ENCODE peak calls at places on chromosome 6, in eight cellular contexts. F is IMR-90, C is testis, X is HCT116, T is heart left ventricle, N is stomach, A is HepG2, M is gastrocnemius medialis. Z is an unnamed sample.

GRCh38 chr6:12208190-12208589 is 82.0 kb upstream of the EDN1 start:
- DNase-seq in F (peak), C (peak), X (no peak), T (peak), N (peak), A (no peak), M (peak), Z (peak)

GRCh38 chr6:35810831-35811698 is 5.9 kb downstream of the LHFPL5 start:
- DNase-seq in F (peak), C (peak), X (peak), T (no peak), N (no peak), A (peak), M (no peak), Z (no peak)

GRCh38 chr6:154463573-154464419 is 46.7 kb downstream of the CNKSR3 start:
- DNase-seq in F (no peak), C (no peak), X (no peak), T (no peak), N (no peak), A (no peak), M (no peak), Z (no peak)

GRCh38 chr6:80132942-80133517 is 26.6 kb downstream of the BCKDHB start:
- DNase-seq in F (peak), C (peak), X (peak), T (peak), N (peak), A (peak), M (peak), Z (peak)

GRCh38 chr6:134147033-134147533 is 94.7 kb upstream of the SLC2A12 start:
- DNase-seq in F (no peak), C (no peak), X (no peak), T (no peak), N (no peak), A (no peak), M (no peak), Z (no peak)

GRCh38 chr6:45278367-45278766 is 49.8 kb upstream of the RUNX2 start:
- DNase-seq in F (peak), C (no peak), X (no peak), T (no peak), N (no peak), A (no peak), M (no peak), Z (no peak)

GRCh38 chr6:134667106-134667505 is 282.8 kb downstream of the ALDH8A1 start:
- DNase-seq in F (peak), C (no peak), X (no peak), T (no peak), N (no peak), A (no peak), M (no peak), Z (no peak)

GRCh38 chr6:109475625-109476024 is 7.4 kb downstream of the ZBTB24 start:
- DNase-seq in F (no peak), C (no peak), X (no peak), T (no peak), N (no peak), A (no peak), M (no peak), Z (no peak)

GRCh38 chr6:38871745-38872568 is 156.8 kb downstream of the DNAH8 start:
- DNase-seq in F (peak), C (peak), X (peak), T (no peak), N (peak), A (peak), M (no peak), Z (peak)

GRCh38 chr6:42088101-42088591 is 37.8 kb downstream of the TAF8 start:
- DNase-seq in F (peak), C (no peak), X (no peak), T (peak), N (no peak), A (no peak), M (no peak), Z (no peak)

GRCh38 chr6:169775321-169775720 is 23.9 kb downstream of the ERMARD start:
- DNase-seq in F (no peak), C (no peak), X (no peak), T (no peak), N (no peak), A (no peak), M (no peak), Z (no peak)

GRCh38 chr6:81515562-81516453 is 236.7 kb downstream of the TENT5A start:
- DNase-seq in F (peak), C (no peak), X (no peak), T (no peak), N (no peak), A (no peak), M (no peak), Z (peak)

GRCh38 chr6:79467716-79468115 is 69.5 kb downstream of the LCA5 start:
- DNase-seq in F (peak), C (no peak), X (no peak), T (no peak), N (no peak), A (peak), M (no peak), Z (peak)

GRCh38 chr6:156627524-156627923 is 149.7 kb upstream of the ARID1B start:
- DNase-seq in F (no peak), C (no peak), X (no peak), T (no peak), N (no peak), A (no peak), M (no peak), Z (no peak)

GRCh38 chr6:8888468-8888867 is 453.1 kb upstream of the SLC35B3 start:
- DNase-seq in F (no peak), C (no peak), X (peak), T (no peak), N (no peak), A (peak), M (no peak), Z (peak)

GRCh38 chr6:129709909-129710721 is at the start of gene ARHGAP18:
- DNase-seq in F (peak), C (peak), X (peak), T (peak), N (peak), A (peak), M (peak), Z (peak)

GRCh38 chr6:51953246-51953645 is 134.2 kb downstream of the PKHD1 start:
- DNase-seq in F (no peak), C (no peak), X (no peak), T (no peak), N (no peak), A (no peak), M (no peak), Z (no peak)

GRCh38 chr6:86856937-86857563 is 80.3 kb upstream of the HTR1E start:
- DNase-seq in F (peak), C (peak), X (peak), T (no peak), N (peak), A (peak), M (no peak), Z (peak)

GRCh38 chr6:116766506-116767176 is 1.1 kb upstream of the FAM162B start:
- DNase-seq in F (no peak), C (no peak), X (no peak), T (no peak), N (no peak), A (no peak), M (no peak), Z (no peak)

GRCh38 chr6:156977527-156978291 is 200.5 kb downstream of the ARID1B start:
- DNase-seq in F (peak), C (peak), X (no peak), T (peak), N (peak), A (no peak), M (peak), Z (no peak)

GRCh38 chr6:19368511-19368910 is 468.7 kb upstream of the ID4 start:
- DNase-seq in F (peak), C (no peak), X (peak), T (no peak), N (no peak), A (no peak), M (no peak), Z (no peak)
- TF ChIP-seq POLR2A in F (no peak), C (no peak), X (no peak), T (no peak), N (no peak), A (no peak), M (no peak), Z (no peak)

GRCh38 chr6:130962951-130963350 is 100.1 kb downstream of the EPB41L2 start:
- DNase-seq in F (no peak), C (no peak), X (no peak), T (no peak), N (no peak), A (no peak), M (no peak), Z (no peak)

GRCh38 chr6:130955755-130956154 is 107.3 kb downstream of the EPB41L2 start:
- DNase-seq in F (no peak), C (no peak), X (no peak), T (no peak), N (no peak), A (no peak), M (no peak), Z (no peak)

GRCh38 chr6:130961148-130961547 is 101.9 kb downstream of the EPB41L2 start:
- DNase-seq in F (no peak), C (no peak), X (no peak), T (no peak), N (no peak), A (no peak), M (no peak), Z (no peak)

GRCh38 chr6:130958468-130958867 is 104.6 kb downstream of the EPB41L2 start:
- DNase-seq in F (peak), C (no peak), X (no peak), T (no peak), N (no peak), A (no peak), M (no peak), Z (no peak)

GRCh38 chr6:130959938-130960337 is 103.1 kb downstream of the EPB41L2 start:
- DNase-seq in F (peak), C (no peak), X (no peak), T (no peak), N (no peak), A (no peak), M (no peak), Z (no peak)
- TF ChIP-seq CTCF in F (no peak), C (no peak), X (no peak), T (no peak), N (no peak), A (no peak), M (no peak), Z (no peak)

GRCh38 chr6:37310980-37311379 is 42.8 kb upstream of the RNF8 start:
- DNase-seq in F (no peak), C (no peak), X (no peak), T (no peak), N (no peak), A (no peak), M (no peak), Z (no peak)

GRCh38 chr6:37306624-37307222 is 47.1 kb upstream of the RNF8 start:
- DNase-seq in F (no peak), C (no peak), X (no peak), T (no peak), N (no peak), A (no peak), M (no peak), Z (no peak)

GRCh38 chr6:37308084-37308817 is 45.5 kb upstream of the RNF8 start:
- DNase-seq in F (peak), C (no peak), X (no peak), T (no peak), N (no peak), A (no peak), M (no peak), Z (no peak)

GRCh38 chr6:37309692-37310091 is 44.1 kb upstream of the RNF8 start:
- DNase-seq in F (no peak), C (no peak), X (no peak), T (no peak), N (no peak), A (no peak), M (no peak), Z (no peak)

GRCh38 chr6:37309059-37309458 is 44.7 kb upstream of the RNF8 start:
- DNase-seq in F (no peak), C (no peak), X (no peak), T (no peak), N (no peak), A (no peak), M (no peak), Z (no peak)
- TF ChIP-seq POLR2A in F (no peak), C (no peak), X (no peak), T (no peak), N (no peak), A (no peak), M (no peak), Z (no peak)

GRCh38 chr6:89792881-89793280 is 26.7 kb downstream of the MDN1 start:
- DNase-seq in F (peak), C (peak), X (peak), T (peak), N (no peak), A (peak), M (peak), Z (peak)
- TF ChIP-seq CTCF in F (peak), C (peak), X (no peak), T (peak), N (no peak), A (peak), M (peak), Z (peak)

GRCh38 chr6:101400341-101400740 is 6.8 kb downstream of the GRIK2 start:
- DNase-seq in F (no peak), C (no peak), X (no peak), T (no peak), N (no peak), A (no peak), M (no peak), Z (no peak)

GRCh38 chr6:101401792-101402617 is 8.5 kb downstream of the GRIK2 start:
- DNase-seq in F (peak), C (no peak), X (no peak), T (no peak), N (no peak), A (no peak), M (no peak), Z (no peak)

GRCh38 chr6:101402618-101403002 is 9.1 kb downstream of the GRIK2 start:
- DNase-seq in F (no peak), C (peak), X (no peak), T (no peak), N (no peak), A (no peak), M (no peak), Z (no peak)

GRCh38 chr6:101403566-101403965 is 10.1 kb downstream of the GRIK2 start:
- DNase-seq in F (peak), C (no peak), X (no peak), T (no peak), N (no peak), A (no peak), M (no peak), Z (no peak)

DNA sequence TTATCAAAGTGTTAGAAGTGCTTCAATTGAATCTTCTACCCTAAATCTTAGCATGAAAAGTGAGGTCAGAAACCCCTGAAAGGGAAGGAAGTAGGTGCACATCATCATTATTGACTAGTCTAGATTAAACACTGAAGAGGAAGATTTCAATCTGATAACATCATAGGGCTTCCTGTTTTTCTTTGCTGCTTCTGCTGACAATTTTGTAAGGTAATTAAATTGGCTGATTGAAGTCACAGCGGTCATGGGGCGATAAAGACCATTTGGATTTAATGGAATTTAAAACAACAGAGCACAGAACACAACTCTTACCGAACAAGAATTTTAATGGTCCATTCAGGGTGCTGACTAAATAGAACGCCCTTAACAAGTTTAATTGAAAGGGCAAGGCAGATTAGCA is 11.3 kb downstream of the GRIK2 start:
- DNase-seq in F (no peak), C (no peak), X (no peak), T (no peak), N (no peak), A (no peak), M (no peak), Z (no peak)
- TF ChIP-seq POLR2A in F (no peak), C (no peak), X (no peak), T (no peak), N (no peak), A (no peak), M (no peak), Z (no peak)